ENCODE peak calls at places on chromosomes 2 and 18, in nine cellular contexts. J, D, S, K, M, P, X, Z and L are unnamed samples.

GRCh38 chr2:127358044-127358443 is 29.7 kb downstream of the MAP3K2 start:
- DNase-seq in J (no peak), P (no peak), D (no peak), M (no peak), X (no peak), Z (no peak), K (no peak), S (no peak), L (no peak)

GRCh38 chr2:202109139-202109736 is 36.2 kb downstream of the KIAA2012 start:
- DNase-seq in M (no peak), X (no peak), D (no peak), K (no peak), P (no peak), J (no peak), Z (no peak), S (no peak), L (no peak)

GRCh38 chr2:175030380-175031271 is 25.4 kb upstream of the CHN1 start:
- DNase-seq in K (no peak), S (no peak), M (peak), P (peak), Z (peak), X (peak), J (peak), D (peak), L (peak)

GRCh38 chr2:174753038-174753633 is 11.1 kb downstream of the CHRNA1 start:
- DNase-seq in S (peak), M (no peak), X (no peak), P (no peak), K (no peak), J (no peak), Z (no peak), D (no peak), L (no peak)

GRCh38 chr2:127197475-127198385 is 22.4 kb downstream of the CYP27C1 start:
- DNase-seq in P (peak), S (no peak), Z (peak), X (no peak), J (peak), K (no peak), M (peak), D (peak), L (peak)

GRCh38 chr18:45254683-45255082 is 360.6 kb upstream of the SLC14A2 start:
- DNase-seq in P (no peak), X (no peak), Z (no peak), M (no peak), D (no peak), J (no peak), K (no peak), S (no peak), L (no peak)

GRCh38 chr2:191691016-191691725 is 13.2 kb downstream of the NABP1 start:
- DNase-seq in K (no peak), X (no peak), M (peak), J (peak), D (peak), Z (peak), S (no peak), P (peak), L (peak)

GRCh38 chr18:13526519-13526918 is 199.8 kb downstream of the FAM210A start:
- DNase-seq in Z (no peak), J (no peak), X (no peak), P (no peak), S (no peak), K (no peak), D (no peak), M (no peak), L (no peak)

GRCh38 chr2:234139755-234140154 is 89.3 kb downstream of the SPP2 start:
- DNase-seq in D (no peak), Z (no peak), P (no peak), K (no peak), J (no peak), X (no peak), S (no peak), M (no peak), L (no peak)

GRCh38 chr2:118310016-118310877 is 222.0 kb downstream of the INSIG2 start:
- DNase-seq in X (peak), P (peak), M (no peak), D (no peak), J (no peak), Z (peak), K (no peak), S (peak), L (no peak)

GRCh38 chr2:235390108-235390815 is 103.6 kb upstream of the AGAP1 start:
- DNase-seq in M (no peak), D (peak), S (no peak), K (no peak), J (no peak), X (no peak), Z (peak), P (no peak), L (no peak)

GRCh38 chr2:228653884-228654283 is 472.4 kb upstream of the SPHKAP start:
- DNase-seq in M (no peak), J (no peak), Z (no peak), D (no peak), S (no peak), P (no peak), X (no peak), K (no peak), L (no peak)

GRCh38 chr2:1049691-1050090 is 99.0 kb downstream of the SNTG2 start:
- DNase-seq in K (no peak), X (no peak), Z (peak), J (no peak), S (no peak), P (no peak), D (no peak), M (no peak), L (no peak)

GRCh38 chr18:68267583-68267982 is 447.3 kb downstream of the TMX3 start:
- DNase-seq in X (no peak), P (no peak), J (no peak), Z (peak), D (no peak), S (no peak), M (no peak), K (no peak), L (no peak)